ENCODE peak calls at places on chromosomes 4 and X, in five cellular contexts. G is WTC11, O is Peyer's patch, W is epithelial cell of esophagus, S is HCT116. Y is an unnamed sample.
A peak's percentile ranks its signal among the peaks of the same experiment; 100 is the strongest.

GRCh38 chr4:182975806-182976205 is 58.6 kb upstream of the DCTD start:
- DNase-seq in G (no peak), O (no peak), S (peak; percentile 50), W (peak; percentile 93), Y (no peak)

GRCh38 chr4:137387924-137388323 is 144.4 kb downstream of the PCDH18 start:
- DNase-seq in O (no peak), G (no peak), W (peak; percentile 10), S (no peak), Y (no peak)

GRCh38 chrX:119189586-119189985 is 46.5 kb upstream of the PGRMC1 start:
- DNase-seq in W (no peak), O (no peak), G (no peak), S (no peak), Y (no peak)

GRCh38 chrX:149185087-149185486 is 320.0 kb downstream of the IDS start:
- DNase-seq in G (no peak), S (no peak), O (no peak), W (peak; percentile 15), Y (no peak)

GRCh38 chr4:108492816-108493595 is 127.4 kb upstream of the RPL34 start:
- DNase-seq in W (peak; percentile 44), G (peak; percentile 81), S (peak; percentile 21), O (no peak), Y (no peak)

GRCh38 chrX:133859860-133860259 is 125.5 kb downstream of the GPC3 start:
- DNase-seq in G (no peak), W (peak; percentile 18), S (no peak), O (no peak), Y (no peak)

GRCh38 chrX:19852014-19853005 is 35.1 kb downstream of the SH3KBP1 start:
- DNase-seq in G (no peak), W (peak; percentile 20), S (no peak), O (no peak), Y (no peak)

GRCh38 chr4:6576512-6576911 is 1.5 kb downstream of the MAN2B2 start:
- DNase-seq in G (no peak), O (no peak), W (no peak), S (no peak), Y (no peak)

GRCh38 chr4:152074573-152074972 is 313.8 kb upstream of the GATB start:
- DNase-seq in W (no peak), G (no peak), O (no peak), S (no peak), Y (no peak)

GRCh38 chrX:118615141-118615540 is 112.3 kb upstream of the IL13RA1 start:
- DNase-seq in G (no peak), S (no peak), W (no peak), O (no peak), Y (no peak)

GRCh38 chr4:105399535-105400161 is 74.2 kb downstream of the PPA2 start:
- DNase-seq in S (peak; percentile 26), G (no peak), W (peak; percentile 92), O (no peak), Y (no peak)

GRCh38 chr4:95585016-95585695 is 36.4 kb upstream of the UNC5C start:
- DNase-seq in S (peak; percentile 39), G (no peak), W (peak; percentile 78), O (no peak), Y (no peak)

GRCh38 chr4:15078682-15079642 is 76.7 kb downstream of the CPEB2 start:
- DNase-seq in G (no peak), S (no peak), O (no peak), W (peak; percentile 69), Y (no peak)

GRCh38 chr4:169869487-169869886 is 111.7 kb upstream of the HPF1 start:
- DNase-seq in S (no peak), O (no peak), G (no peak), W (no peak), Y (no peak)

GRCh38 chrX:119999087-119999634 is 55.6 kb upstream of the NKAP start:
- DNase-seq in G (peak; percentile 28), S (no peak), W (no peak), O (no peak), Y (no peak)

GRCh38 chr4:64718091-64718490 is 308.8 kb upstream of the TECRL start:
- DNase-seq in G (no peak), O (no peak), S (no peak), W (peak; percentile 4), Y (no peak)

GRCh38 chr4:81715335-81715734 is 243.6 kb upstream of the RASGEF1B start:
- DNase-seq in S (no peak), O (no peak), G (peak; percentile 44), W (no peak), Y (no peak)

GRCh38 chr4:148793221-148793620 is 351.0 kb upstream of the NR3C2 start:
- DNase-seq in G (no peak), O (no peak), W (no peak), S (no peak), Y (no peak)

GRCh38 chr4:175070444-175070843 is 152.3 kb downstream of the ADAM29 start:
- DNase-seq in G (no peak), W (no peak), O (no peak), S (no peak), Y (no peak)
- TF ChIP-seq CTCF in G (no peak), W (no peak), O (no peak), S (no peak), Y (no peak)

DNA sequence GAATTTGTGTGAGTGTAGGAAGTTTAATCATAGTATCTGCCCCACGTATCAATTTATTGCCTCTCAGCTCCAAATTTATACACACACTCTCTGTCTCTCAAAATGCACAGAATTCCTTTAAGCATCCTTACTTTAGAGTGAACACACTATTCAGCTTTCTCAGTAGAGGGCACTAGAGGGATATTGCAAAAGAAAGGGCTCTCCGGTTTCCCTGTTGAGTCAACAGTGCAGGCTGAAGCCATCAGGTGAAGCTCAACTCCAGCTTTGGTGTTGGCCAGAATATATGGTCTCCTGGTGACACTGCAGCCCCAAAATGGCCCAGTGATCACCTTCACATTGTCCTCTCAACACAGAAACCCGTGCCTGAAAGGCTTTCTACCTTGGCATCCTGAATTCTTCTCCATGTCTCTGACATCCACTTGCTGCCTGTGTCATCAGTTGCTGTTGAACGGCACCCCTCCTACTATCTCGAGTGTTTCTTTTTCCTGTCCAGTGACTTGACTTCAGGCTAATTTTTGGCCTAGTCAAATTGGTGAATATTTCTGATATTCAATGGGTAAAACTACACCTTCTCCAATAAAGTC is 670.5 kb downstream of the GABRG1 start:
- DNase-seq in G (no peak), O (no peak), W (peak; percentile 42), S (no peak), Y (no peak)
- TF ChIP-seq CTCF in G (no peak), O (peak; percentile 24), W (peak; percentile 51), S (no peak), Y (peak; percentile 33)

GRCh38 chr4:126466848-126467247 is 1152.1 kb downstream of the FAT4 start:
- DNase-seq in W (no peak), S (no peak), G (no peak), O (no peak), Y (no peak)
- TF ChIP-seq CTCF in W (no peak), S (no peak), G (no peak), O (no peak), Y (no peak)

GRCh38 chr4:80072607-80073361 is at the start of gene ANTXR2:
- DNase-seq in G (peak; percentile 82), S (peak; percentile 49), W (peak; percentile 87), O (peak; percentile 78), Y (peak; percentile 81)
- TF ChIP-seq CTCF in G (no peak), S (no peak), W (no peak), O (no peak), Y (no peak)

GRCh38 chr4:61583696-61584095 is 383.6 kb downstream of the ADGRL3 start:
- DNase-seq in W (peak; percentile 87), G (no peak), S (no peak), O (no peak), Y (no peak)

GRCh38 chr4:61590881-61591280 is 390.8 kb downstream of the ADGRL3 start:
- DNase-seq in O (no peak), S (no peak), W (no peak), G (no peak), Y (no peak)

DNA sequence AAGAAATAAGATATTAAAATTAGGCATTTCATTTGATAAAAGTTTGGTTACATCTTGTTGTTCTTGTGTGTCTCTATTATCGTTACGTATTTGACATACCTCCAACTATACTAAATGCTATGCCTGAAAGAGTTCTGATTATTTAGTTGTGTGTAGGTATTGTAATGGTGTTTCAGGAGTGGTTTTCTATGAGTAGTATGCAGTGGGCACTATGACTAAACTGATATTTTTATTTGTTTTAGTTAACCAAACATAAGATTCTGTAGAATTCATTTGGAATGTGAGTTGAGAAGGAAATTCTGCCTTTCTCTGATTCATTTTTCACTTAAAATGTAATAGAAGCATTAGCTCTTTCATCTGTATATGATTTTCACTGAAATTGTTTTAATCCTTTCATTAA is 388.5 kb downstream of the ADGRL3 start:
- DNase-seq in G (no peak), W (no peak), O (no peak), S (no peak), Y (no peak)
- TF ChIP-seq CTCF in G (no peak), W (no peak), O (no peak), S (no peak), Y (no peak)

GRCh38 chr4:38109370-38109769 is 149.2 kb downstream of the PTTG2 start:
- DNase-seq in O (no peak), S (no peak), G (no peak), W (no peak), Y (no peak)

GRCh38 chr4:38109896-38110295 is 149.7 kb downstream of the PTTG2 start:
- DNase-seq in W (no peak), G (no peak), O (no peak), S (no peak), Y (no peak)

GRCh38 chr4:38106301-38106700 is 146.1 kb downstream of the PTTG2 start:
- DNase-seq in S (no peak), W (no peak), O (no peak), G (no peak), Y (no peak)

GRCh38 chr4:38105475-38105874 is 145.3 kb downstream of the PTTG2 start:
- DNase-seq in G (no peak), O (no peak), W (no peak), S (no peak), Y (no peak)

GRCh38 chr4:38106886-38107514 is 146.8 kb downstream of the PTTG2 start:
- DNase-seq in W (no peak), G (no peak), O (no peak), S (no peak), Y (no peak)
- TF ChIP-seq CTCF in W (no peak), G (no peak), O (no peak), S (no peak), Y (no peak)

GRCh38 chr4:83369825-83370639 is 35.4 kb upstream of the HPSE start:
- DNase-seq in W (no peak), G (no peak), S (no peak), O (no peak), Y (no peak)
- TF ChIP-seq CTCF in W (no peak), G (no peak), S (no peak), O (no peak), Y (no peak)

GRCh38 chrX:136273986-136274385 is 22.8 kb upstream of the MAP7D3 start:
- DNase-seq in S (no peak), O (no peak), W (no peak), G (no peak), Y (no peak)

GRCh38 chrX:136269921-136270320 is 18.7 kb upstream of the MAP7D3 start:
- DNase-seq in W (no peak), O (no peak), G (no peak), S (no peak), Y (no peak)

GRCh38 chrX:136275553-136275952 is 24.4 kb upstream of the MAP7D3 start:
- DNase-seq in W (peak; percentile 16), S (no peak), G (no peak), O (no peak), Y (no peak)

GRCh38 chrX:136271300-136271699 is 20.1 kb upstream of the MAP7D3 start:
- DNase-seq in S (no peak), O (no peak), W (no peak), G (no peak), Y (no peak)

GRCh38 chrX:136272325-136272724 is 21.1 kb upstream of the MAP7D3 start:
- DNase-seq in O (no peak), G (no peak), S (peak; percentile 7), W (no peak), Y (no peak)
- TF ChIP-seq CTCF in O (no peak), G (no peak), S (peak; percentile 6), W (no peak), Y (no peak)